ENCODE peak calls at places on chromosomes 13 and 19, in ten cellular contexts. P is neural crest cell, H is PC-3, O is nucleus accumbens, U is MV-4-11, I is HCT116, J is aorta, B is myocyte, K is COR-L47, Z is fibroblast of pulmonary artery. L is an unnamed sample.

GRCh38 chr13:77318741-77319140 is 8.2 kb downstream of the MYCBP2 start:
- DNase-seq in H (no peak), I (no peak), K (no peak), J (no peak), P (no peak), B (no peak), U (no peak), Z (no peak), O (no peak), L (no peak)

GRCh38 chr13:80871481-80871880 is 530.6 kb upstream of the SPRY2 start:
- DNase-seq in Z (peak; percentile 55), H (peak; percentile 82), K (no peak), U (no peak), J (no peak), B (no peak), O (no peak), P (no peak), I (no peak), L (no peak)

GRCh38 chr19:50626796-50627195 is 12.9 kb downstream of the SYT3 start:
- DNase-seq in K (no peak), O (no peak), J (no peak), U (no peak), H (no peak), I (no peak), P (no peak), B (no peak), Z (no peak), L (no peak)

GRCh38 chr13:72258340-72258981 is 391.5 kb upstream of the DACH1 start:
- DNase-seq in H (no peak), B (no peak), O (no peak), Z (no peak), J (no peak), P (no peak), K (no peak), I (no peak), U (no peak), L (no peak)

GRCh38 chr19:44943801-44944249 is 1.8 kb downstream of the APOC4 start:
- DNase-seq in Z (no peak), B (no peak), H (no peak), J (peak; percentile 89), U (peak; percentile 97), O (no peak), I (no peak), P (no peak), K (no peak), L (peak; percentile 18)

GRCh38 chr19:4007836-4008539 is 452 bp downstream of the PIAS4 start:
- DNase-seq in J (no peak), B (peak; percentile 12), P (no peak), O (no peak), K (no peak), I (no peak), H (no peak), U (no peak), Z (no peak), L (no peak)

GRCh38 chr13:112648966-112649690 is 40.7 kb upstream of the ATP11A start:
- DNase-seq in U (no peak), H (no peak), I (no peak), K (no peak), P (no peak), Z (no peak), B (no peak), J (no peak), O (no peak), L (no peak)

GRCh38 chr19:28283592-28283991 is 929.4 kb downstream of the UQCRFS1 start:
- DNase-seq in B (no peak), K (no peak), Z (no peak), P (no peak), J (no peak), O (no peak), I (no peak), H (no peak), U (no peak), L (no peak)

GRCh38 chr13:110853235-110853721 is 61.6 kb downstream of the ANKRD10 start:
- DNase-seq in P (no peak), I (no peak), U (no peak), O (no peak), Z (no peak), B (peak; percentile 71), J (no peak), K (no peak), H (no peak), L (no peak)

GRCh38 chr13:112870737-112871287 is 98.2 kb upstream of the MCF2L start:
- DNase-seq in I (no peak), O (no peak), U (no peak), H (no peak), Z (no peak), J (no peak), P (no peak), K (no peak), B (no peak), L (no peak)

GRCh38 chr19:15421136-15421535 is 2.3 kb upstream of the AKAP8L start:
- DNase-seq in H (no peak), B (no peak), O (no peak), Z (no peak), P (no peak), I (no peak), U (no peak), J (no peak), K (no peak), L (no peak)

GRCh38 chr13:111210945-111211469 is 95.9 kb downstream of the ARHGEF7 start:
- DNase-seq in B (no peak), J (no peak), H (no peak), U (no peak), K (no peak), Z (no peak), P (no peak), O (no peak), I (no peak), L (no peak)

GRCh38 chr19:30799854-30800755 is 427.9 kb downstream of the ZNF536 start:
- DNase-seq in U (peak; percentile 35), H (no peak), B (peak; percentile 5), K (no peak), J (no peak), O (no peak), Z (no peak), P (peak; percentile 59), I (no peak), L (peak; percentile 7)

GRCh38 chr13:28584873-28585317 is 74.0 kb upstream of the POMP start:
- DNase-seq in O (no peak), K (no peak), B (peak; percentile 29), U (no peak), Z (peak; percentile 39), I (no peak), J (no peak), P (no peak), H (peak; percentile 48), L (no peak)

GRCh38 chr19:54470276-54470887 is 2.7 kb downstream of the CDC42EP5 start:
- DNase-seq in H (no peak), P (no peak), I (no peak), K (no peak), B (no peak), J (no peak), U (no peak), O (no peak), Z (no peak), L (no peak)

GRCh38 chr19:33098023-33098652 is 17.2 kb downstream of the GPATCH1 start:
- DNase-seq in B (no peak), I (no peak), Z (no peak), J (no peak), H (peak; percentile 65), U (no peak), P (no peak), O (no peak), K (no peak), L (no peak)

GRCh38 chr19:5436101-5436947 is 18.9 kb upstream of the ZNRF4 start:
- DNase-seq in I (no peak), Z (peak; percentile 45), U (no peak), O (no peak), J (no peak), B (peak; percentile 42), K (peak; percentile 44), P (peak; percentile 87), H (peak; percentile 32), L (peak; percentile 62)

GRCh38 chr19:11982526-11982925 is 17.7 kb downstream of the ZNF763 start:
- DNase-seq in I (no peak), K (no peak), O (no peak), Z (no peak), B (no peak), U (no peak), P (no peak), J (no peak), H (peak; percentile 61), L (no peak)

GRCh38 chr19:31402529-31402928 is 53.3 kb upstream of the TSHZ3 start:
- DNase-seq in P (no peak), O (no peak), I (no peak), B (no peak), Z (no peak), U (no peak), H (no peak), K (no peak), J (no peak), L (no peak)

GRCh38 chr13:26971990-26972888 is 199.4 kb downstream of the USP12 start:
- DNase-seq in Z (peak; percentile 25), O (no peak), I (peak; percentile 26), P (no peak), B (no peak), H (peak; percentile 64), J (no peak), K (peak; percentile 59), U (peak; percentile 41), L (no peak)

GRCh38 chr19:48085904-48086864 is 24.4 kb downstream of the PLA2G4C start:
- DNase-seq in J (no peak), O (no peak), U (no peak), B (no peak), P (no peak), Z (no peak), H (no peak), I (no peak), K (no peak), L (no peak)

GRCh38 chr19:6654347-6655310 is 15.3 kb downstream of the TNFSF14 start:
- DNase-seq in U (peak; percentile 43), H (no peak), I (no peak), O (no peak), K (no peak), Z (no peak), B (no peak), J (no peak), P (no peak), L (no peak)

GRCh38 chr13:43572601-43573360 is 214.0 kb downstream of the ENOX1 start:
- DNase-seq in P (no peak), K (no peak), Z (peak; percentile 17), I (no peak), J (no peak), U (no peak), B (peak; percentile 75), H (peak; percentile 62), O (no peak), L (no peak)

GRCh38 chr19:55586976-55587668 is 6.5 kb upstream of the ZNF579 start:
- DNase-seq in O (peak; percentile 77), I (peak; percentile 85), P (peak; percentile 96), J (peak; percentile 95), B (peak; percentile 78), H (peak; percentile 99), Z (peak; percentile 95), U (peak; percentile 96), K (peak; percentile 95), L (peak; percentile 78)

GRCh38 chr13:95615539-95615938 is 29.0 kb downstream of the DZIP1 start:
- DNase-seq in J (no peak), O (no peak), P (no peak), H (no peak), I (no peak), U (no peak), B (no peak), K (no peak), Z (no peak), L (no peak)

GRCh38 chr19:51470966-51471365 is 7.4 kb upstream of the CEACAM18 start:
- DNase-seq in U (peak; percentile 67), Z (peak; percentile 50), O (no peak), H (peak; percentile 76), K (no peak), J (no peak), B (no peak), I (no peak), P (no peak), L (no peak)

GRCh38 chr19:13790354-13790753 is 4.9 kb upstream of the ZSWIM4 start:
- DNase-seq in B (no peak), J (no peak), P (no peak), U (peak; percentile 99), I (no peak), O (no peak), Z (no peak), K (no peak), H (no peak), L (no peak)

GRCh38 chr13:20988033-20988908 is 73.1 kb downstream of the LATS2 start:
- DNase-seq in J (no peak), B (no peak), P (no peak), K (no peak), U (no peak), I (no peak), Z (no peak), O (no peak), H (no peak), L (no peak)